ENCODE peak calls at places on chromosomes 13 and 19, in seven cellular contexts. One of them, this sample, is unnamed.
A peak's percentile ranks its signal among the peaks of the same experiment; 100 is the strongest.

GRCh38 chr13:29465741-29466293 is 129.7 kb downstream of the SLC7A1 start:
- DNase-seq in IMR-90: peak; percentile 62
- DNase-seq in H9: no peak
- DNase-seq in activated CD4-positive, CD25-positive, alpha-beta regulatory T cell treated with anti-CD3 and anti-CD28 coated beads, Interleukin-2, amount 50 U/mL, for 72 hours: no peak
- DNase-seq in COR-L47: no peak
- DNase-seq in stimulated activated CD8-positive, alpha-beta memory T cell treated with anti-CD3 and anti-CD28 coated beads, Interleukin-15, amount 100 ng/mL, for 4 hours: no peak
- DNase-seq in astrocyte of the hippocampus: peak; percentile 70
- DNase-seq in this sample: no peak

GRCh38 chr19:51127755-51128154 is 3.0 kb downstream of the SIGLEC9 start:
- DNase-seq in activated CD4-positive, CD25-positive, alpha-beta regulatory T cell treated with anti-CD3 and anti-CD28 coated beads, Interleukin-2, amount 50 U/mL, for 72 hours: no peak
- DNase-seq in H9: no peak
- DNase-seq in COR-L47: no peak
- DNase-seq in astrocyte of the hippocampus: no peak
- DNase-seq in IMR-90: peak; percentile 47
- DNase-seq in stimulated activated CD8-positive, alpha-beta memory T cell treated with anti-CD3 and anti-CD28 coated beads, Interleukin-15, amount 100 ng/mL, for 4 hours: no peak
- DNase-seq in this sample: no peak

GRCh38 chr13:80599765-80600164 is 258.8 kb upstream of the SPRY2 start:
- DNase-seq in IMR-90: no peak
- DNase-seq in COR-L47: no peak
- DNase-seq in activated CD4-positive, CD25-positive, alpha-beta regulatory T cell treated with anti-CD3 and anti-CD28 coated beads, Interleukin-2, amount 50 U/mL, for 72 hours: no peak
- DNase-seq in astrocyte of the hippocampus: no peak
- DNase-seq in stimulated activated CD8-positive, alpha-beta memory T cell treated with anti-CD3 and anti-CD28 coated beads, Interleukin-15, amount 100 ng/mL, for 4 hours: no peak
- DNase-seq in H9: no peak
- DNase-seq in this sample: no peak

GRCh38 chr13:37503287-37503686 is 95.3 kb downstream of the POSTN start:
- DNase-seq in activated CD4-positive, CD25-positive, alpha-beta regulatory T cell treated with anti-CD3 and anti-CD28 coated beads, Interleukin-2, amount 50 U/mL, for 72 hours: no peak
- DNase-seq in COR-L47: no peak
- DNase-seq in H9: no peak
- DNase-seq in IMR-90: no peak
- DNase-seq in stimulated activated CD8-positive, alpha-beta memory T cell treated with anti-CD3 and anti-CD28 coated beads, Interleukin-15, amount 100 ng/mL, for 4 hours: no peak
- DNase-seq in astrocyte of the hippocampus: no peak
- DNase-seq in this sample: no peak

GRCh38 chr19:49200238-49200862 is 42.8 kb downstream of the TRPM4 start:
- DNase-seq in COR-L47: no peak
- DNase-seq in activated CD4-positive, CD25-positive, alpha-beta regulatory T cell treated with anti-CD3 and anti-CD28 coated beads, Interleukin-2, amount 50 U/mL, for 72 hours: no peak
- DNase-seq in IMR-90: no peak
- DNase-seq in astrocyte of the hippocampus: no peak
- DNase-seq in H9: peak; percentile 47
- DNase-seq in stimulated activated CD8-positive, alpha-beta memory T cell treated with anti-CD3 and anti-CD28 coated beads, Interleukin-15, amount 100 ng/mL, for 4 hours: no peak
- DNase-seq in this sample: peak; percentile 45

GRCh38 chr19:34430738-34431625 is 2.8 kb downstream of the UBA2 start:
- DNase-seq in COR-L47: peak; percentile 37
- DNase-seq in activated CD4-positive, CD25-positive, alpha-beta regulatory T cell treated with anti-CD3 and anti-CD28 coated beads, Interleukin-2, amount 50 U/mL, for 72 hours: no peak
- DNase-seq in astrocyte of the hippocampus: peak; percentile 56
- DNase-seq in H9: no peak
- DNase-seq in IMR-90: peak; percentile 68
- DNase-seq in stimulated activated CD8-positive, alpha-beta memory T cell treated with anti-CD3 and anti-CD28 coated beads, Interleukin-15, amount 100 ng/mL, for 4 hours: no peak
- DNase-seq in this sample: peak; percentile 20

GRCh38 chr13:97058417-97058816 is 64.1 kb upstream of the OXGR1 start:
- DNase-seq in astrocyte of the hippocampus: no peak
- DNase-seq in COR-L47: no peak
- DNase-seq in H9: no peak
- DNase-seq in IMR-90: no peak
- DNase-seq in activated CD4-positive, CD25-positive, alpha-beta regulatory T cell treated with anti-CD3 and anti-CD28 coated beads, Interleukin-2, amount 50 U/mL, for 72 hours: no peak
- DNase-seq in stimulated activated CD8-positive, alpha-beta memory T cell treated with anti-CD3 and anti-CD28 coated beads, Interleukin-15, amount 100 ng/mL, for 4 hours: no peak
- DNase-seq in this sample: no peak

GRCh38 chr13:114095486-114095885 is 36.9 kb downstream of the RASA3 start:
- DNase-seq in activated CD4-positive, CD25-positive, alpha-beta regulatory T cell treated with anti-CD3 and anti-CD28 coated beads, Interleukin-2, amount 50 U/mL, for 72 hours: no peak
- DNase-seq in COR-L47: no peak
- DNase-seq in H9: no peak
- DNase-seq in astrocyte of the hippocampus: no peak
- DNase-seq in IMR-90: no peak
- DNase-seq in stimulated activated CD8-positive, alpha-beta memory T cell treated with anti-CD3 and anti-CD28 coated beads, Interleukin-15, amount 100 ng/mL, for 4 hours: no peak
- DNase-seq in this sample: no peak

GRCh38 chr19:46528601-46529447 is 33.2 kb upstream of the PNMA8B start:
- DNase-seq in IMR-90: no peak
- DNase-seq in astrocyte of the hippocampus: no peak
- DNase-seq in COR-L47: no peak
- DNase-seq in stimulated activated CD8-positive, alpha-beta memory T cell treated with anti-CD3 and anti-CD28 coated beads, Interleukin-15, amount 100 ng/mL, for 4 hours: no peak
- DNase-seq in H9: no peak
- DNase-seq in activated CD4-positive, CD25-positive, alpha-beta regulatory T cell treated with anti-CD3 and anti-CD28 coated beads, Interleukin-2, amount 50 U/mL, for 72 hours: no peak
- DNase-seq in this sample: no peak

GRCh38 chr19:17184381-17184841 is 30.7 kb upstream of the USE1 start:
- DNase-seq in H9: no peak
- DNase-seq in stimulated activated CD8-positive, alpha-beta memory T cell treated with anti-CD3 and anti-CD28 coated beads, Interleukin-15, amount 100 ng/mL, for 4 hours: peak; percentile 29
- DNase-seq in astrocyte of the hippocampus: no peak
- DNase-seq in activated CD4-positive, CD25-positive, alpha-beta regulatory T cell treated with anti-CD3 and anti-CD28 coated beads, Interleukin-2, amount 50 U/mL, for 72 hours: no peak
- DNase-seq in IMR-90: peak; percentile 7
- DNase-seq in COR-L47: no peak
- DNase-seq in this sample: no peak

GRCh38 chr13:45621950-45622349 is 6.4 kb upstream of the ERICH6B start:
- DNase-seq in activated CD4-positive, CD25-positive, alpha-beta regulatory T cell treated with anti-CD3 and anti-CD28 coated beads, Interleukin-2, amount 50 U/mL, for 72 hours: no peak
- DNase-seq in COR-L47: no peak
- DNase-seq in IMR-90: no peak
- DNase-seq in astrocyte of the hippocampus: no peak
- DNase-seq in stimulated activated CD8-positive, alpha-beta memory T cell treated with anti-CD3 and anti-CD28 coated beads, Interleukin-15, amount 100 ng/mL, for 4 hours: no peak
- DNase-seq in H9: peak; percentile 69
- DNase-seq in this sample: peak; percentile 46

GRCh38 chr13:113592571-113592970 is 8.0 kb downstream of the TFDP1 start:
- DNase-seq in activated CD4-positive, CD25-positive, alpha-beta regulatory T cell treated with anti-CD3 and anti-CD28 coated beads, Interleukin-2, amount 50 U/mL, for 72 hours: no peak
- DNase-seq in stimulated activated CD8-positive, alpha-beta memory T cell treated with anti-CD3 and anti-CD28 coated beads, Interleukin-15, amount 100 ng/mL, for 4 hours: no peak
- DNase-seq in IMR-90: no peak
- DNase-seq in H9: peak; percentile 19
- DNase-seq in astrocyte of the hippocampus: no peak
- DNase-seq in COR-L47: no peak
- DNase-seq in this sample: no peak

GRCh38 chr13:95087746-95088305 is 213.4 kb downstream of the ABCC4 start:
- DNase-seq in activated CD4-positive, CD25-positive, alpha-beta regulatory T cell treated with anti-CD3 and anti-CD28 coated beads, Interleukin-2, amount 50 U/mL, for 72 hours: no peak
- DNase-seq in stimulated activated CD8-positive, alpha-beta memory T cell treated with anti-CD3 and anti-CD28 coated beads, Interleukin-15, amount 100 ng/mL, for 4 hours: no peak
- DNase-seq in H9: no peak
- DNase-seq in astrocyte of the hippocampus: peak; percentile 46
- DNase-seq in IMR-90: peak; percentile 63
- DNase-seq in COR-L47: no peak
- DNase-seq in this sample: no peak

GRCh38 chr19:57465680-57466381 is 8.9 kb upstream of the VN1R1 start:
- DNase-seq in astrocyte of the hippocampus: no peak
- DNase-seq in activated CD4-positive, CD25-positive, alpha-beta regulatory T cell treated with anti-CD3 and anti-CD28 coated beads, Interleukin-2, amount 50 U/mL, for 72 hours: no peak
- DNase-seq in COR-L47: peak; percentile 38
- DNase-seq in H9: no peak
- DNase-seq in IMR-90: peak; percentile 24
- DNase-seq in stimulated activated CD8-positive, alpha-beta memory T cell treated with anti-CD3 and anti-CD28 coated beads, Interleukin-15, amount 100 ng/mL, for 4 hours: no peak
- DNase-seq in this sample: peak; percentile 38

GRCh38 chr13:39765801-39766463 is 110.5 kb downstream of the COG6 start:
- DNase-seq in COR-L47: peak; percentile 95
- DNase-seq in astrocyte of the hippocampus: peak; percentile 79
- DNase-seq in activated CD4-positive, CD25-positive, alpha-beta regulatory T cell treated with anti-CD3 and anti-CD28 coated beads, Interleukin-2, amount 50 U/mL, for 72 hours: no peak
- DNase-seq in H9: peak; percentile 53
- DNase-seq in IMR-90: no peak
- DNase-seq in stimulated activated CD8-positive, alpha-beta memory T cell treated with anti-CD3 and anti-CD28 coated beads, Interleukin-15, amount 100 ng/mL, for 4 hours: no peak
- DNase-seq in this sample: peak; percentile 42

GRCh38 chr13:24087611-24088235 is 72.8 kb upstream of the SPATA13 start:
- DNase-seq in COR-L47: peak; percentile 8
- DNase-seq in astrocyte of the hippocampus: peak; percentile 29
- DNase-seq in H9: no peak
- DNase-seq in stimulated activated CD8-positive, alpha-beta memory T cell treated with anti-CD3 and anti-CD28 coated beads, Interleukin-15, amount 100 ng/mL, for 4 hours: no peak
- DNase-seq in IMR-90: no peak
- DNase-seq in activated CD4-positive, CD25-positive, alpha-beta regulatory T cell treated with anti-CD3 and anti-CD28 coated beads, Interleukin-2, amount 50 U/mL, for 72 hours: no peak
- DNase-seq in this sample: no peak

GRCh38 chr13:108927615-108928014 is 298.2 kb downstream of the MYO16 start:
- DNase-seq in H9: no peak
- DNase-seq in stimulated activated CD8-positive, alpha-beta memory T cell treated with anti-CD3 and anti-CD28 coated beads, Interleukin-15, amount 100 ng/mL, for 4 hours: no peak
- DNase-seq in activated CD4-positive, CD25-positive, alpha-beta regulatory T cell treated with anti-CD3 and anti-CD28 coated beads, Interleukin-2, amount 50 U/mL, for 72 hours: no peak
- DNase-seq in COR-L47: no peak
- DNase-seq in IMR-90: no peak
- DNase-seq in astrocyte of the hippocampus: no peak
- DNase-seq in this sample: no peak

GRCh38 chr13:31045621-31046081 is 113.2 kb downstream of the TEX26 start:
- DNase-seq in IMR-90: peak; percentile 97
- DNase-seq in astrocyte of the hippocampus: peak; percentile 86
- DNase-seq in activated CD4-positive, CD25-positive, alpha-beta regulatory T cell treated with anti-CD3 and anti-CD28 coated beads, Interleukin-2, amount 50 U/mL, for 72 hours: peak; percentile 63
- DNase-seq in COR-L47: no peak
- DNase-seq in H9: no peak
- DNase-seq in stimulated activated CD8-positive, alpha-beta memory T cell treated with anti-CD3 and anti-CD28 coated beads, Interleukin-15, amount 100 ng/mL, for 4 hours: peak; percentile 65
- DNase-seq in this sample: no peak

GRCh38 chr13:99757756-99758464 is 213.7 kb downstream of the ZIC5 start:
- DNase-seq in activated CD4-positive, CD25-positive, alpha-beta regulatory T cell treated with anti-CD3 and anti-CD28 coated beads, Interleukin-2, amount 50 U/mL, for 72 hours: no peak
- DNase-seq in IMR-90: no peak
- DNase-seq in COR-L47: peak; percentile 70
- DNase-seq in stimulated activated CD8-positive, alpha-beta memory T cell treated with anti-CD3 and anti-CD28 coated beads, Interleukin-15, amount 100 ng/mL, for 4 hours: no peak
- DNase-seq in H9: no peak
- DNase-seq in astrocyte of the hippocampus: no peak
- DNase-seq in this sample: no peak

GRCh38 chr13:43545317-43545874 is 241.4 kb downstream of the ENOX1 start:
- DNase-seq in stimulated activated CD8-positive, alpha-beta memory T cell treated with anti-CD3 and anti-CD28 coated beads, Interleukin-15, amount 100 ng/mL, for 4 hours: no peak
- DNase-seq in COR-L47: no peak
- DNase-seq in H9: no peak
- DNase-seq in astrocyte of the hippocampus: no peak
- DNase-seq in activated CD4-positive, CD25-positive, alpha-beta regulatory T cell treated with anti-CD3 and anti-CD28 coated beads, Interleukin-2, amount 50 U/mL, for 72 hours: no peak
- DNase-seq in IMR-90: no peak
- DNase-seq in this sample: no peak

GRCh38 chr19:13262450-13262849 is 112.2 kb downstream of the IER2 start:
- DNase-seq in astrocyte of the hippocampus: peak; percentile 64
- DNase-seq in H9: no peak
- DNase-seq in IMR-90: peak; percentile 61
- DNase-seq in COR-L47: peak; percentile 28
- DNase-seq in stimulated activated CD8-positive, alpha-beta memory T cell treated with anti-CD3 and anti-CD28 coated beads, Interleukin-15, amount 100 ng/mL, for 4 hours: no peak
- DNase-seq in activated CD4-positive, CD25-positive, alpha-beta regulatory T cell treated with anti-CD3 and anti-CD28 coated beads, Interleukin-2, amount 50 U/mL, for 72 hours: no peak
- DNase-seq in this sample: no peak

GRCh38 chr13:51221674-51222509 is at the start of gene FAM124A:
- DNase-seq in stimulated activated CD8-positive, alpha-beta memory T cell treated with anti-CD3 and anti-CD28 coated beads, Interleukin-15, amount 100 ng/mL, for 4 hours: no peak
- DNase-seq in astrocyte of the hippocampus: peak; percentile 83
- DNase-seq in IMR-90: peak; percentile 4
- DNase-seq in COR-L47: peak; percentile 49
- DNase-seq in H9: no peak
- DNase-seq in activated CD4-positive, CD25-positive, alpha-beta regulatory T cell treated with anti-CD3 and anti-CD28 coated beads, Interleukin-2, amount 50 U/mL, for 72 hours: peak; percentile 52
- DNase-seq in this sample: peak; percentile 61

GRCh38 chr13:37751025-37751424 is 118.5 kb downstream of the TRPC4 start:
- DNase-seq in COR-L47: no peak
- DNase-seq in activated CD4-positive, CD25-positive, alpha-beta regulatory T cell treated with anti-CD3 and anti-CD28 coated beads, Interleukin-2, amount 50 U/mL, for 72 hours: no peak
- DNase-seq in IMR-90: no peak
- DNase-seq in H9: no peak
- DNase-seq in stimulated activated CD8-positive, alpha-beta memory T cell treated with anti-CD3 and anti-CD28 coated beads, Interleukin-15, amount 100 ng/mL, for 4 hours: no peak
- DNase-seq in astrocyte of the hippocampus: no peak
- DNase-seq in this sample: no peak

GRCh38 chr13:79614519-79614918 is 133.6 kb downstream of the NDFIP2 start:
- DNase-seq in COR-L47: no peak
- DNase-seq in H9: no peak
- DNase-seq in astrocyte of the hippocampus: no peak
- DNase-seq in activated CD4-positive, CD25-positive, alpha-beta regulatory T cell treated with anti-CD3 and anti-CD28 coated beads, Interleukin-2, amount 50 U/mL, for 72 hours: no peak
- DNase-seq in stimulated activated CD8-positive, alpha-beta memory T cell treated with anti-CD3 and anti-CD28 coated beads, Interleukin-15, amount 100 ng/mL, for 4 hours: no peak
- DNase-seq in IMR-90: no peak
- DNase-seq in this sample: no peak

GRCh38 chr13:35917942-35918645 is 213.1 kb downstream of the DCLK1 start:
- DNase-seq in astrocyte of the hippocampus: no peak
- DNase-seq in H9: no peak
- DNase-seq in activated CD4-positive, CD25-positive, alpha-beta regulatory T cell treated with anti-CD3 and anti-CD28 coated beads, Interleukin-2, amount 50 U/mL, for 72 hours: no peak
- DNase-seq in stimulated activated CD8-positive, alpha-beta memory T cell treated with anti-CD3 and anti-CD28 coated beads, Interleukin-15, amount 100 ng/mL, for 4 hours: no peak
- DNase-seq in IMR-90: peak; percentile 52
- DNase-seq in COR-L47: no peak
- DNase-seq in this sample: no peak

GRCh38 chr19:4374451-4375163 is 25.7 kb downstream of the SH3GL1 start:
- DNase-seq in stimulated activated CD8-positive, alpha-beta memory T cell treated with anti-CD3 and anti-CD28 coated beads, Interleukin-15, amount 100 ng/mL, for 4 hours: no peak
- DNase-seq in astrocyte of the hippocampus: peak; percentile 88
- DNase-seq in IMR-90: peak; percentile 87
- DNase-seq in H9: peak; percentile 59
- DNase-seq in COR-L47: no peak
- DNase-seq in activated CD4-positive, CD25-positive, alpha-beta regulatory T cell treated with anti-CD3 and anti-CD28 coated beads, Interleukin-2, amount 50 U/mL, for 72 hours: no peak
- DNase-seq in this sample: no peak

GRCh38 chr13:27043013-27043412 is 128.6 kb downstream of the USP12 start:
- DNase-seq in stimulated activated CD8-positive, alpha-beta memory T cell treated with anti-CD3 and anti-CD28 coated beads, Interleukin-15, amount 100 ng/mL, for 4 hours: no peak
- DNase-seq in H9: no peak
- DNase-seq in astrocyte of the hippocampus: peak; percentile 97
- DNase-seq in COR-L47: no peak
- DNase-seq in IMR-90: peak; percentile 98
- DNase-seq in activated CD4-positive, CD25-positive, alpha-beta regulatory T cell treated with anti-CD3 and anti-CD28 coated beads, Interleukin-2, amount 50 U/mL, for 72 hours: no peak
- DNase-seq in this sample: no peak

This sample was measured in WTC11.